ENCODE peak calls at places on chromosomes 7 and 10, in ten cellular contexts. G is fibroblast of the aortic adventitia, I is kidney glomerular epithelial cell, O is H54, K is frontal cortex, T is A549, N is posterior vena cava, E is sigmoid colon, V is left ventricle myocardium superior, D is HuH-7.5. C is an unnamed sample.

GRCh38 chr10:21496285-21497176 is 29.0 kb downstream of the SKIDA1 start:
- DNase-seq in I (no peak), D (peak; percentile 65), E (peak; percentile 74), K (peak; percentile 82), G (no peak), V (peak; percentile 70), T (peak; percentile 58), N (peak; percentile 81), O (no peak), C (peak; percentile 49)

GRCh38 chr10:79381804-79382221 is 34.5 kb downstream of the PPIF start:
- DNase-seq in D (peak; percentile 55), G (peak; percentile 63), N (peak; percentile 94), T (no peak), O (peak; percentile 99), V (peak; percentile 77), K (peak; percentile 44), I (peak; percentile 70), E (peak; percentile 97), C (peak; percentile 9)

GRCh38 chr10:114694062-114694461 is 36.0 kb upstream of the ABLIM1 start:
- DNase-seq in N (no peak), O (no peak), E (no peak), K (no peak), D (no peak), V (no peak), G (no peak), T (no peak), I (no peak), C (no peak)

GRCh38 chr7:16918288-16918895 is 36.6 kb upstream of the AGR3 start:
- DNase-seq in O (no peak), G (peak; percentile 71), V (no peak), D (no peak), E (no peak), I (peak; percentile 52), N (no peak), K (no peak), T (no peak), C (no peak)

GRCh38 chr10:82245157-82245556 is 370.2 kb downstream of the NRG3 start:
- DNase-seq in D (no peak), E (no peak), G (no peak), T (no peak), I (no peak), O (no peak), V (no peak), N (no peak), K (no peak), C (no peak)

GRCh38 chr10:32190890-32191491 is 134.8 kb upstream of the KIF5B start:
- DNase-seq in K (peak; percentile 15), O (no peak), E (no peak), G (peak; percentile 70), N (no peak), V (no peak), T (no peak), D (no peak), I (peak; percentile 13), C (no peak)

GRCh38 chr10:86036544-86036831 is 330.1 kb downstream of the GRID1 start:
- DNase-seq in I (no peak), E (peak; percentile 35), T (no peak), N (no peak), D (no peak), K (no peak), V (no peak), G (no peak), O (no peak), C (no peak)

GRCh38 chr10:11225935-11226334 is 208.3 kb downstream of the CELF2 start:
- DNase-seq in I (no peak), N (no peak), O (no peak), E (no peak), G (no peak), V (peak; percentile 46), D (no peak), T (no peak), K (no peak), C (no peak)

GRCh38 chr10:102449321-102450123 is 1.8 kb downstream of the C10orf95 start:
- DNase-seq in V (peak; percentile 75), O (no peak), D (no peak), E (peak; percentile 85), I (peak; percentile 58), N (no peak), T (no peak), K (no peak), G (peak; percentile 37), C (peak; percentile 51)

GRCh38 chr10:8404721-8405120 is 350.2 kb downstream of the GATA3 start:
- DNase-seq in D (no peak), T (no peak), I (no peak), V (no peak), E (no peak), O (no peak), N (no peak), K (no peak), G (no peak), C (no peak)

GRCh38 chr10:89563861-89564478 is 28.6 kb upstream of the SLC16A12 start:
- DNase-seq in T (peak; percentile 37), K (peak; percentile 12), G (peak; percentile 71), D (peak; percentile 16), N (no peak), I (peak; percentile 77), O (peak; percentile 21), V (no peak), E (no peak), C (no peak)

GRCh38 chr7:117386125-117386709 is 41.1 kb downstream of the ASZ1 start:
- DNase-seq in E (no peak), V (no peak), I (no peak), K (no peak), N (no peak), O (no peak), G (peak; percentile 78), T (no peak), D (no peak), C (no peak)

GRCh38 chr7:158416283-158416933 is 171.2 kb downstream of the PTPRN2 start:
- DNase-seq in E (peak; percentile 32), K (no peak), V (no peak), T (no peak), I (no peak), D (no peak), G (no peak), N (peak; percentile 55), O (no peak), C (no peak)

GRCh38 chr7:142808461-142808801 is 37.7 kb downstream of the PRSS2 start:
- DNase-seq in T (no peak), O (no peak), I (no peak), V (no peak), D (no peak), K (no peak), G (no peak), N (no peak), E (no peak), C (no peak)